ENCODE peak calls at places on chromosomes 7 and 10, in eight cellular contexts. N, Y, M, X, O, J, L and A are unnamed samples.
A peak's percentile ranks its signal among the peaks of the same experiment; 100 is the strongest.

GRCh38 chr7:118754608-118755007 is 530.1 kb downstream of the ANKRD7 start:
- DNase-seq in N (no peak), Y (no peak), M (no peak), X (peak; percentile 76), O (no peak), J (no peak), L (no peak), A (no peak)

GRCh38 chr10:29324220-29324831 is 35.5 kb downstream of the LYZL1 start:
- DNase-seq in N (no peak), Y (no peak), M (no peak), X (no peak), O (no peak), J (peak; percentile 45), L (no peak), A (no peak)

GRCh38 chr10:4596951-4597350 is 229.1 kb upstream of the AKR1E2 start:
- DNase-seq in N (no peak), Y (no peak), M (no peak), X (peak; percentile 12), O (no peak), J (no peak), L (no peak), A (no peak)

GRCh38 chr10:123808873-123809272 is 82.7 kb downstream of the CPXM2 start:
- DNase-seq in N (no peak), Y (peak; percentile 21), M (peak; percentile 83), X (peak; percentile 77), O (no peak), J (peak; percentile 30), L (no peak), A (no peak)

GRCh38 chr7:74092964-74093339 is 9.3 kb downstream of the LIMK1 start:
- DNase-seq in N (peak; percentile 49), Y (no peak), M (peak; percentile 39), X (peak; percentile 16), O (no peak), J (peak; percentile 37), L (no peak), A (peak; percentile 69)

GRCh38 chr7:98754041-98754479 is 115.8 kb downstream of the TMEM130 start:
- DNase-seq in N (no peak), Y (peak; percentile 35), M (peak; percentile 3), X (no peak), O (peak; percentile 78), J (no peak), L (no peak), A (no peak)

GRCh38 chr7:111086532-111086931 is 4.4 kb upstream of the LRRN3 start:
- DNase-seq in N (no peak), Y (peak; percentile 21), M (no peak), X (no peak), O (no peak), J (peak; percentile 15), L (no peak), A (no peak)

GRCh38 chr7:15174470-15174869 is 271.9 kb upstream of the DGKB start:
- DNase-seq in N (no peak), Y (no peak), M (no peak), X (no peak), O (no peak), J (no peak), L (no peak), A (no peak)

GRCh38 chr7:11343818-11344413 is 370.2 kb downstream of the PHF14 start:
- DNase-seq in N (no peak), Y (peak; percentile 22), M (peak; percentile 58), X (peak; percentile 28), O (no peak), J (peak; percentile 54), L (no peak), A (no peak)

GRCh38 chr7:70782729-70783290 is 349.1 kb upstream of the GALNT17 start:
- DNase-seq in N (no peak), Y (no peak), M (no peak), X (no peak), O (no peak), J (no peak), L (no peak), A (no peak)

GRCh38 chr10:113283189-113283588 is 269.7 kb upstream of the HABP2 start:
- DNase-seq in N (no peak), Y (peak; percentile 48), M (no peak), X (no peak), O (peak; percentile 73), J (no peak), L (no peak), A (no peak)

GRCh38 chr10:113273151-113273876 is 279.5 kb upstream of the HABP2 start:
- DNase-seq in N (peak; percentile 52), Y (no peak), M (peak; percentile 38), X (no peak), O (peak; percentile 65), J (peak; percentile 18), L (no peak), A (peak; percentile 57)

GRCh38 chr10:113273877-113274829 is 278.7 kb upstream of the HABP2 start:
- DNase-seq in N (no peak), Y (no peak), M (no peak), X (no peak), O (no peak), J (peak; percentile 17), L (no peak), A (peak; percentile 72)

GRCh38 chr10:113279262-113279661 is 273.6 kb upstream of the HABP2 start:
- DNase-seq in N (no peak), Y (no peak), M (no peak), X (no peak), O (no peak), J (no peak), L (peak; percentile 66), A (no peak)

GRCh38 chr10:113278664-113279063 is 274.2 kb upstream of the HABP2 start:
- DNase-seq in N (no peak), Y (no peak), M (no peak), X (no peak), O (no peak), J (no peak), L (no peak), A (no peak)
- H3K9me3 ChIP-seq in N (no peaks in the 10 kb centered on the region), Y (peaks cover 8% of the 10 kb centered on the region), M (no peaks in the 10 kb centered on the region), X (no peaks in the 10 kb centered on the region), O (peaks cover 24% of the 10 kb centered on the region), J (peaks cover 23% of the 10 kb centered on the region), L (peaks cover 5% of the 10 kb centered on the region), A (peaks cover 28% of the 10 kb centered on the region)

GRCh38 chr10:6212266-6212640 is 9.5 kb downstream of the PFKFB3 start:
- DNase-seq in N (no peak), Y (no peak), M (no peak), X (no peak), O (no peak), J (no peak), L (no peak), A (no peak)
- H3K4me3 ChIP-seq in N (no peak overlapping the region), Y (no peak overlapping the region), M (no peak overlapping the region), X (no peak overlapping the region), O (no peak overlapping the region), J (no peak overlapping the region), L (no peak overlapping the region), A (peak overlapping the region; percentile 17)

DNA sequence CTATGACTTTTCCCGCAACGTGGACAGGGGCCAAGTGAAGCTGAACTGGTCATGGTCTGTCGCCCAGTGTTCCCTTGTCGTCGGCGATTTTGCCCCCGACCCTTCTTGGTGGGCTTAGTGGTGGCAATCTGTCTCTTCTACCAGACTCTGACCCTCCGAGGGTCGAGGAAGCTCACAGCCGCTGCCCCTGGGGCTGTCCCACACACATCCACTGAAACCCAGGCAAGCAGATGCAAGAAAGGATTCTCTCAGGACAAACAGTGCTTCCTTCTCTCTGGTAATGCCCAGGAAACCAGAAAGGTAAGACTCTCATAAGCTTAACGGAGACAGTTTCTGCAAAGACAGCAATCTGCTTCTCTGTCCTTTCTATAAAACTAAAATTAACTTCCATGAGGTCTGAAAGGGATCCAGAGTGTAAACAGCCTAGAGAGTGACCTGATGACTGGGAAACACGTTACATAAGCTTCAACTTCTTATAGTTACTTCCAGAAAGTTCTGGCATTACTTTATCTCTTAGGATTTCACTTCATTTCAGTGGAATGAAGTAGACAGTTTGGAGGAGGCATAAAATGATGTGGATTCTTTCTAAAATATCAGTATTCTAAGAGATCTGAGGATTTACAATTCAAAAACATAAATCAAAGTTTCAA is 1.2 kb downstream of the CPED1 start:
- DNase-seq in N (peak; percentile 23), Y (no peak), M (no peak), X (no peak), O (peak; percentile 49), J (peak; percentile 53), L (no peak), A (peak; percentile 22)
- H3K27ac ChIP-seq in N (peak overlapping the region; percentile 65), Y (no peak overlapping the region), M (no peak overlapping the region), X (no peak overlapping the region), O (no peak overlapping the region), J (peak overlapping the region; percentile 2), L (peak overlapping the region; percentile 90), A (peak overlapping the region; percentile 94)

DNA sequence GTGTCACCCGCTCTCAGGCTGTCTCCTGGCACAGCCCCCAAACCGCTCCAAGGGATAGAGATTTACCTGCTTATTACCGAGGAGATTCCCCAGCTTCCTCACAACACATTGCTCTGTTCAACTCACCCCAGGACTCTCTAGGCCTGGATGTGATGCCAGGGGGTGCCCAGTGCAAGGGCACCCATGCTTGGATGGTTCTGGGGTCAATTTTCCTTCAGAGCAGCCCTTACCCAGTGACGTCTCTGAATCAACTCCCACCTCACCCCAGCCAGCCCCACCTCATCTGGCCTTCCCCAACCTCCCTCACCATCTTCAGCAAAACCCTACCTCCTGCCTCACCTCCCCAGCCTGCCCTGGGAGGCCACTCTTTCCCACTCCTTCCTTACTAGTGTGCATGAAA is 951.6 kb upstream of the ZNF722 start:
- DNase-seq in N (no peak), Y (no peak), M (no peak), X (no peak), O (no peak), J (no peak), L (no peak), A (no peak)
- H3K9me3 ChIP-seq in N (no peaks in the 10 kb centered on the region), Y (peaks cover 35% of the 10 kb centered on the region), M (no peaks in the 10 kb centered on the region), X (peaks cover 39% of the 10 kb centered on the region), O (peaks cover 74% of the 10 kb centered on the region), J (peaks cover 34% of the 10 kb centered on the region), L (peaks cover 4% of the 10 kb centered on the region), A (peaks cover 16% of the 10 kb centered on the region)

GRCh38 chr7:44982535-44982923 is 3.7 kb upstream of the MYO1G start:
- DNase-seq in N (no peak), Y (no peak), M (no peak), X (no peak), O (no peak), J (no peak), L (no peak), A (no peak)
- H3K4me3 ChIP-seq in N (no peak overlapping the region), Y (no peak overlapping the region), M (no peak overlapping the region), X (no peak overlapping the region), O (no peak overlapping the region), J (no peak overlapping the region), L (no peak overlapping the region), A (no peak overlapping the region)